ENCODE peak calls at places on chromosomes 11 and 22, in ten cellular contexts. E, C, F, G, X, P, V, D, I and J are unnamed samples.
A peak's percentile ranks its signal among the peaks of the same experiment; 100 is the strongest.

GRCh38 chr22:43116932-43117331 is 6.4 kb downstream of the BIK start:
- DNase-seq in E (no peak), C (no peak), F (no peak), G (no peak), X (no peak), P (no peak), V (no peak), D (no peak), I (no peak), J (no peak)

GRCh38 chr11:83037877-83038276 is 33.8 kb downstream of the RAB30 start:
- DNase-seq in E (no peak), C (no peak), F (no peak), G (no peak), X (no peak), P (no peak), V (no peak), D (no peak), I (no peak), J (no peak)

GRCh38 chr11:65132988-65133700 is 1.2 kb downstream of the SYVN1 start:
- DNase-seq in E (no peak), C (no peak), F (no peak), G (peak; percentile 82), X (peak; percentile 92), P (peak; percentile 37), V (no peak), D (no peak), I (no peak), J (no peak)

GRCh38 chr11:65150513-65151271 is 16.4 kb upstream of the SYVN1 start:
- DNase-seq in E (no peak), C (no peak), F (peak; percentile 78), G (peak; percentile 99), X (peak; percentile 89), P (peak; percentile 91), V (peak; percentile 69), D (peak; percentile 77), I (peak; percentile 82), J (peak; percentile 81)

GRCh38 chr11:8267831-8268529 is 4.3 kb upstream of the LMO1 start:
- DNase-seq in E (peak; percentile 53), C (no peak), F (no peak), G (no peak), X (no peak), P (no peak), V (no peak), D (no peak), I (no peak), J (peak; percentile 85)

GRCh38 chr11:17443926-17444690 is 32.5 kb downstream of the ABCC8 start:
- DNase-seq in E (no peak), C (no peak), F (no peak), G (no peak), X (no peak), P (no peak), V (no peak), D (no peak), I (no peak), J (no peak)

GRCh38 chr22:41687901-41688364 is 734 bp downstream of the SNU13 start:
- DNase-seq in E (no peak), C (no peak), F (no peak), G (no peak), X (peak; percentile 35), P (peak; percentile 59), V (no peak), D (no peak), I (no peak), J (no peak)

GRCh38 chr22:50260434-50260800 is 1.1 kb downstream of the MAPK12 start:
- DNase-seq in E (no peak), C (no peak), F (no peak), G (no peak), X (no peak), P (peak; percentile 48), V (no peak), D (no peak), I (no peak), J (no peak)

GRCh38 chr11:77191823-77192495 is 63.9 kb downstream of the MYO7A start:
- DNase-seq in E (peak; percentile 54), C (no peak), F (no peak), G (peak; percentile 98), X (peak; percentile 89), P (peak; percentile 58), V (no peak), D (peak; percentile 69), I (no peak), J (no peak)

GRCh38 chr11:94134651-94135512 is 6.2 kb downstream of the PANX1 start:
- DNase-seq in E (no peak), C (no peak), F (peak; percentile 65), G (peak; percentile 24), X (peak; percentile 55), P (peak; percentile 94), V (no peak), D (no peak), I (peak; percentile 69), J (peak; percentile 75)

GRCh38 chr11:65785329-65786007 is 1.4 kb upstream of the OVOL1 start:
- DNase-seq in E (no peak), C (no peak), F (no peak), G (no peak), X (no peak), P (no peak), V (no peak), D (no peak), I (no peak), J (no peak)

GRCh38 chr22:25976346-25976745 is 192.9 kb upstream of the SEZ6L start:
- DNase-seq in E (no peak), C (no peak), F (peak; percentile 3), G (no peak), X (no peak), P (no peak), V (no peak), D (no peak), I (no peak), J (no peak)

GRCh38 chr22:45216133-45217003 is 24.3 kb downstream of the KIAA0930 start:
- DNase-seq in E (no peak), C (no peak), F (no peak), G (no peak), X (no peak), P (no peak), V (no peak), D (no peak), I (no peak), J (no peak)

GRCh38 chr11:3136542-3137455 is 28.3 kb downstream of the OSBPL5 start:
- DNase-seq in E (no peak), C (no peak), F (no peak), G (no peak), X (no peak), P (no peak), V (no peak), D (no peak), I (no peak), J (no peak)

GRCh38 chr22:33920927-33921575 is 775 bp upstream of the LARGE1 start:
- DNase-seq in E (peak; percentile 100), C (peak; percentile 56), F (peak; percentile 97), G (peak; percentile 97), X (peak; percentile 99), P (peak; percentile 32), V (peak; percentile 96), D (peak; percentile 40), I (peak; percentile 79), J (peak; percentile 98)

GRCh38 chr22:29258407-29259252 is 9.2 kb downstream of the RHBDD3 start:
- DNase-seq in E (no peak), C (no peak), F (no peak), G (no peak), X (no peak), P (no peak), V (no peak), D (no peak), I (no peak), J (no peak)

GRCh38 chr22:50581031-50581949 is 1.4 kb downstream of the CHKB start:
- DNase-seq in E (no peak), C (no peak), F (no peak), G (no peak), X (no peak), P (no peak), V (no peak), D (no peak), I (no peak), J (no peak)

GRCh38 chr11:122843281-122844150 is 5.2 kb downstream of the CRTAM start:
- DNase-seq in E (no peak), C (no peak), F (no peak), G (no peak), X (no peak), P (no peak), V (no peak), D (no peak), I (no peak), J (no peak)

GRCh38 chr11:116065519-116065918 is 561.3 kb upstream of the CADM1 start:
- DNase-seq in E (no peak), C (no peak), F (peak; percentile 14), G (no peak), X (no peak), P (no peak), V (no peak), D (no peak), I (no peak), J (peak; percentile 29)

GRCh38 chr11:67539588-67539987 is 16.3 kb upstream of the CABP2 start:
- DNase-seq in E (no peak), C (no peak), F (no peak), G (no peak), X (no peak), P (no peak), V (no peak), D (no peak), I (no peak), J (no peak)

GRCh38 chr11:17371614-17372013 is 16.8 kb downstream of the KCNJ11 start:
- DNase-seq in E (no peak), C (no peak), F (no peak), G (no peak), X (no peak), P (peak; percentile 28), V (no peak), D (no peak), I (no peak), J (no peak)

GRCh38 chr11:44839458-44840084 is 111.1 kb downstream of the TP53I11 start:
- DNase-seq in E (no peak), C (no peak), F (no peak), G (no peak), X (no peak), P (no peak), V (no peak), D (no peak), I (no peak), J (no peak)

GRCh38 chr22:46278656-46279645 is 11.1 kb downstream of the TTC38 start:
- DNase-seq in E (no peak), C (no peak), F (no peak), G (no peak), X (no peak), P (no peak), V (no peak), D (no peak), I (no peak), J (peak; percentile 74)

GRCh38 chr11:76805206-76805913 is 22.2 kb downstream of the TSKU start:
- DNase-seq in E (no peak), C (no peak), F (no peak), G (no peak), X (no peak), P (no peak), V (no peak), D (no peak), I (no peak), J (no peak)

GRCh38 chr11:33258631-33259184 is 1.5 kb downstream of the HIPK3 start:
- DNase-seq in E (no peak), C (no peak), F (no peak), G (no peak), X (no peak), P (peak; percentile 56), V (peak; percentile 41), D (no peak), I (no peak), J (no peak)

GRCh38 chr11:46003647-46004046 is 81.2 kb downstream of the LARGE2 start:
- DNase-seq in E (no peak), C (no peak), F (peak; percentile 63), G (no peak), X (no peak), P (no peak), V (no peak), D (no peak), I (no peak), J (no peak)